ENCODE peak calls at places on chromosome 3, in ten cellular contexts. L is endothelial cell; R is CD4-positive, alpha-beta T cell; M is cardiac muscle cell; E is RWPE1; Z is heart right ventricle; S is glutamatergic neuron; P is CD8-positive, alpha-beta T cell; Q is progenitor cell of endocrine pancreas; W is GM12864. G is an unnamed sample.

GRCh38 chr3:52313774-52314188 is 2.3 kb upstream of the DNAH1 start:
- DNase-seq in L (no peak), Q (no peak), E (no peak), M (no peak), S (no peak), Z (peak), R (no peak), W (peak), P (no peak), G (no peak)

GRCh38 chr3:181692850-181693154 is 18.9 kb upstream of the SOX2 start:
- DNase-seq in P (no peak), M (no peak), Q (no peak), L (no peak), W (no peak), Z (no peak), E (no peak), S (no peak), R (no peak), G (no peak)

GRCh38 chr3:159804726-159805410 is 183.8 kb upstream of the IL12A start:
- DNase-seq in R (no peak), E (peak), P (no peak), L (peak), S (peak), Z (peak), Q (peak), M (peak), W (peak), G (peak)

GRCh38 chr3:132317229-132317948 is at the start of gene ACP3:
- DNase-seq in E (peak), S (no peak), Z (peak), M (peak), W (peak), P (no peak), R (no peak), Q (no peak), L (no peak), G (no peak)

GRCh38 chr3:30155755-30156154 is 450.6 kb upstream of the TGFBR2 start:
- DNase-seq in Q (no peak), Z (peak), R (no peak), W (no peak), M (no peak), L (no peak), E (no peak), P (no peak), S (no peak), G (no peak)

GRCh38 chr3:102483556-102483955 is 48.7 kb downstream of the ZPLD1 start:
- DNase-seq in Q (no peak), S (no peak), E (peak), W (no peak), Z (no peak), R (no peak), P (no peak), M (no peak), L (no peak), G (no peak)

GRCh38 chr3:190840146-190840545 is 22.3 kb downstream of the GMNC start:
- DNase-seq in Q (no peak), L (no peak), R (no peak), S (no peak), Z (no peak), P (no peak), M (peak), W (no peak), E (peak), G (no peak)

GRCh38 chr3:139292933-139293664 is 50.7 kb upstream of the MRPS22 start:
- DNase-seq in W (no peak), Q (no peak), Z (no peak), L (no peak), P (no peak), E (no peak), M (no peak), S (no peak), R (no peak), G (no peak)

GRCh38 chr3:148957586-148957985 is 33.8 kb upstream of the GYG1 start:
- DNase-seq in L (peak), Z (no peak), S (no peak), M (peak), E (no peak), R (no peak), Q (no peak), P (no peak), W (no peak), G (no peak)

GRCh38 chr3:143654906-143655305 is 193.4 kb downstream of the SLC9A9 start:
- DNase-seq in L (no peak), S (no peak), Q (no peak), M (no peak), R (no peak), E (peak), W (no peak), Z (no peak), P (no peak), G (no peak)

GRCh38 chr3:47603332-47603731 is 24.7 kb upstream of the CSPG5 start:
- DNase-seq in Z (no peak), S (no peak), Q (no peak), E (no peak), L (no peak), P (no peak), W (no peak), M (no peak), R (no peak), G (no peak)

GRCh38 chr3:160006282-160007163 is 17.9 kb downstream of the IL12A start:
- DNase-seq in P (no peak), Q (no peak), L (peak), W (no peak), S (peak), R (no peak), E (peak), Z (peak), M (peak), G (peak)

GRCh38 chr3:123626881-123627280 is 42.0 kb upstream of the HACD2 start:
- DNase-seq in P (no peak), L (no peak), W (no peak), Z (no peak), E (no peak), S (no peak), Q (no peak), R (no peak), M (no peak), G (no peak)

GRCh38 chr3:31613654-31614053 is 80.9 kb downstream of the STT3B start:
- DNase-seq in E (no peak), M (no peak), S (no peak), R (no peak), Q (no peak), L (no peak), P (no peak), W (no peak), Z (no peak), G (no peak)

GRCh38 chr3:81743096-81744025 is 18.1 kb downstream of the GBE1 start:
- DNase-seq in Q (no peak), Z (peak), L (no peak), R (no peak), E (peak), W (no peak), M (no peak), P (no peak), S (no peak), G (no peak)

GRCh38 chr3:169044341-169045113 is 619.0 kb downstream of the MECOM start:
- DNase-seq in S (no peak), Q (no peak), W (no peak), R (no peak), L (no peak), P (no peak), M (no peak), E (peak), Z (no peak), G (no peak)

GRCh38 chr3:183317886-183318845 is 65.1 kb downstream of the B3GNT5 start:
- DNase-seq in W (no peak), M (no peak), P (no peak), Z (no peak), E (no peak), Q (no peak), R (no peak), L (no peak), S (no peak), G (no peak)

GRCh38 chr3:114052216-114052615 is 4.1 kb downstream of the CCDC191 start:
- DNase-seq in R (no peak), E (no peak), M (no peak), P (no peak), Z (no peak), W (no peak), L (no peak), Q (no peak), S (no peak), G (no peak)

DNA sequence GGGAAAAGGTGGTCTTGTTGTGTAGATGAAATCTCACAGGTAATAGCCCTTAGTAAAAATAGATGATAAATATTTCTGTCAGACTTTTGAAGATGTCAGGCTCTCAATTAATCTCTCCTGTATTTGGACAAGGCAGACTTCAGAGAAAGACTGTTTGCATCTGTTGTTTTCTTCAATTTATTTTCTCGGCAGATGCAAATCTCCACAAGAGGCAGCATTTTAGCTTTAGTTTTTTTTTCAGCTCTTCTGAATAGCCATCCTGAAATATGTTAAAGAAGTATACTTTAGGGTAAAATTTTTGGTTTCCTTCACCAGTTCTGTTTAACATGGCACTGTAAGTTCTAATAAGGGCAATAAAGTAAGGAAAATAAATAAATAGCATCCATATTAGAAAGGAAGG is 685.1 kb downstream of the SI start:
- DNase-seq in E (no peak), S (no peak), Q (no peak), W (no peak), M (no peak), Z (no peak), P (no peak), L (no peak), R (no peak), G (no peak)
- TF ChIP-seq CTCF in E (no peak), S (no peak), Q (peak), W (no peak), M (no peak), Z (no peak), P (no peak), L (no peak), R (no peak), G (no peak)

GRCh38 chr3:10492351-10493201 is 12.8 kb downstream of the ATP2B2 start:
- DNase-seq in E (no peak), L (no peak), P (no peak), R (no peak), Q (no peak), Z (no peak), M (no peak), S (no peak), W (no peak), G (no peak)
- TF ChIP-seq CTCF in E (no peak), L (no peak), P (no peak), R (no peak), Q (no peak), Z (no peak), M (no peak), S (no peak), W (no peak), G (no peak)

GRCh38 chr3:163622384-163622783 is 1455.9 kb downstream of the SI start:
- DNase-seq in P (no peak), L (peak), M (peak), S (peak), E (no peak), Z (no peak), R (no peak), Q (peak), W (no peak), G (peak)
- TF ChIP-seq CTCF in P (no peak), L (no peak), M (no peak), S (peak), E (no peak), Z (no peak), R (no peak), Q (peak), W (no peak), G (peak)

GRCh38 chr3:197753263-197753662 is 3.6 kb downstream of the FYTTD1 start:
- DNase-seq in L (no peak), P (no peak), R (no peak), Z (no peak), W (no peak), Q (no peak), E (no peak), M (no peak), S (no peak), G (no peak)
- TF ChIP-seq CTCF in L (no peak), P (no peak), R (no peak), Z (no peak), W (peak), Q (peak), E (no peak), M (no peak), S (no peak), G (peak)

DNA sequence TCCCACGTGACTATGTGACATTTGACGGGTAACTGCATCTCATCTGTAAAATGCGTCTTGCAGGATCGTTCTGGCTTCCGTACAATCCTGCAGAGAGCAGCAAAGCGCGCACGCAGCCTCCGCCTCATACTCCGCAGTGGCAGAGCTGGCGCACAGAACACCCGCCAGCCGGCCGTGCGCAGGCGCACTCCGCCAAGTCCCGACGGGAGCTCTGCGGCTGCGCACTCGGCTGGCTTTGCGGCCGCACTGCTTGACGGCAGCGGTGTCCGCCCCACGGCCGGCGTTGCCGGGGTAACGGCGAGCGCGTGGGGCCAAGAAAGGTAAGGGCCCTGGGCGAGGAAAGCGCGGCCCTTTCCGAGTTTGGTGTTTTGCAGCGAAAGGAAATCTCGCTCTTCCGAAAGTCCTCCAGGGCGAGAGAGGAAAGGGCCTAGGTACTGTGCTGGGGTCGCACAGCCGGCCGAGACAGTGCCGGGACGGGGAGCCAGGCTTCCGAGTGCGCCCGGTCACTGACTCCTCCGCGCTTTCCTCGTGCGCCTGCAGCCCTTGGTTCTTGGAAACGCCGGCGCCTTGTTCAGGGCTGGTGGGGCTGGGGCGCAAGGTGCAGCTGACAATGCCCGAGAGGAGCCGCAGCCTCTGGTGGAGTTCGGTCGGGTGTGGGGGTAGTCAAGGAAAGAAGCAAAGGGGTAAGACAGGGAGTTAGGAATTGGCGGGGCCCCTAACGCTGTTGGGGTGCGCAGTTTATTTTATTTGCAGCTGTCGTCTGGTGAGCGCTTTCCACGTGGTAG is at the start of gene TSEN2:
- DNase-seq in Z (peak), W (peak), P (peak), L (peak), S (peak), Q (peak), R (peak), E (peak), M (peak), G (peak)
- TF ChIP-seq CTCF in Z (peak), W (peak), P (no peak), L (no peak), S (no peak), Q (no peak), R (no peak), E (peak), M (peak), G (no peak)

DNA sequence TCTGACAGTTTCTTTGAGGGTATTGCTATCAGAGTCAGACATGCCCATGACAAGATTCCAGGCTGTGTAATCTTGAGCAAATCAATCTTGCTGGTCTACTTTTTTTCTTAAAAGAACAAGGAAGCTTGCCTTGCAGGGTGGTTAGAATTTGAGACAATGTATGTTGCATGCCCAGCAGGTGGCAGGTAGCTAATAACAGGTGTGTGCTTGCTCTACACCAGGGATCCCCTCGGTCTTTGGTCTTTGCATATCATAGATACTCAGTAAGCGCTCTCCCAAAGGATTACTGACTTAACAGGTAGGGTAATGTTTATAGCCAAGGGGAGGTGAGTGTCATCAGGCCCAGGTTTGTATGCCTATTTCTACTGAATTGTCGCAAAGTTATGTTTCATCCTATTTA is 37.3 kb downstream of the CACNA1D start:
- DNase-seq in Z (no peak), R (no peak), Q (no peak), L (no peak), S (no peak), P (no peak), W (no peak), E (no peak), M (no peak), G (no peak)
- TF ChIP-seq CTCF in Z (no peak), R (no peak), Q (peak), L (no peak), S (no peak), P (no peak), W (no peak), E (no peak), M (no peak), G (no peak)

GRCh38 chr3:98185180-98185579 is 18.7 kb downstream of the OR5H15 start:
- DNase-seq in Z (no peak), W (no peak), E (peak), Q (no peak), M (peak), P (no peak), S (no peak), R (no peak), L (no peak), G (no peak)
- TF ChIP-seq CTCF in Z (peak), W (no peak), E (no peak), Q (peak), M (no peak), P (no peak), S (no peak), R (no peak), L (no peak), G (no peak)

G was measured in neural crest cell.